ENCODE peak calls at places on chromosomes 3 and 15, in five cellular contexts. C, S, P, V and X are unnamed samples.

GRCh38 chr3:142027713-142028112 is 121.6 kb downstream of the TFDP2 start:
- DNase-seq in P (peak; percentile 27), S (peak; percentile 12), C (peak; percentile 42), V (no peak), X (peak; percentile 14)

GRCh38 chr3:107241217-107241616 is 136.0 kb upstream of the CCDC54 start:
- DNase-seq in S (peak; percentile 1), C (peak; percentile 62), V (peak; percentile 62), P (peak; percentile 31), X (peak; percentile 15)

GRCh38 chr3:53949541-53949940 is 57.9 kb upstream of the SELENOK start:
- DNase-seq in C (no peak), S (no peak), P (no peak), V (no peak), X (no peak)

GRCh38 chr15:65869954-65870871 is 922 bp downstream of the RAB11A start:
- DNase-seq in P (peak; percentile 22), S (peak; percentile 31), C (peak; percentile 83), V (peak; percentile 71), X (peak; percentile 40)

GRCh38 chr3:128309026-128309425 is 155.7 kb downstream of the EEFSEC start:
- DNase-seq in C (no peak), P (no peak), V (no peak), S (no peak), X (no peak)

GRCh38 chr3:112514527-112515128 is 15.4 kb upstream of the BTLA start:
- DNase-seq in S (no peak), C (no peak), P (no peak), V (no peak), X (no peak)

GRCh38 chr3:46663611-46664135 is 29.8 kb downstream of the ALS2CL start:
- DNase-seq in V (peak; percentile 54), C (peak; percentile 47), P (no peak), S (no peak), X (no peak)

GRCh38 chr3:77139665-77140064 is 99.8 kb downstream of the ROBO2 start:
- DNase-seq in S (no peak), C (no peak), V (no peak), P (no peak), X (no peak)

GRCh38 chr3:125634346-125634964 is 39.2 kb upstream of the OSBPL11 start:
- DNase-seq in S (no peak), V (no peak), C (no peak), P (no peak), X (no peak)